ENCODE peak calls at places on chromosomes 13 and 19, in six cellular contexts. One of them, this sample, is unnamed.

GRCh38 chr19:19561946-19562664 is 24.0 kb downstream of the CILP2 start:
- DNase-seq in A673: no peak
- DNase-seq in stimulated activated CD8-positive, alpha-beta memory T cell treated with anti-CD3 and anti-CD28 coated beads, Interleukin-15, amount 100 ng/mL, for 1 hour: no peak
- DNase-seq in SHP77: no peak
- DNase-seq in DMS53: no peak
- DNase-seq in coronary artery: no peak
- DNase-seq in this sample: no peak

GRCh38 chr19:32178401-32178800 is 167.0 kb upstream of the ZNF507 start:
- DNase-seq in DMS53: no peak
- DNase-seq in coronary artery: peak
- DNase-seq in stimulated activated CD8-positive, alpha-beta memory T cell treated with anti-CD3 and anti-CD28 coated beads, Interleukin-15, amount 100 ng/mL, for 1 hour: no peak
- DNase-seq in SHP77: no peak
- DNase-seq in A673: no peak
- DNase-seq in this sample: no peak

GRCh38 chr13:100254002-100254401 is 165.1 kb downstream of the PCCA start:
- DNase-seq in stimulated activated CD8-positive, alpha-beta memory T cell treated with anti-CD3 and anti-CD28 coated beads, Interleukin-15, amount 100 ng/mL, for 1 hour: no peak
- DNase-seq in SHP77: no peak
- DNase-seq in A673: no peak
- DNase-seq in coronary artery: no peak
- DNase-seq in DMS53: no peak
- DNase-seq in this sample: no peak

GRCh38 chr19:18068395-18068794 is 18.3 kb downstream of the IL12RB1 start:
- DNase-seq in SHP77: no peak
- DNase-seq in DMS53: no peak
- DNase-seq in A673: no peak
- DNase-seq in stimulated activated CD8-positive, alpha-beta memory T cell treated with anti-CD3 and anti-CD28 coated beads, Interleukin-15, amount 100 ng/mL, for 1 hour: no peak
- DNase-seq in coronary artery: no peak
- DNase-seq in this sample: no peak

GRCh38 chr13:79901336-79901735 is 420.4 kb downstream of the NDFIP2 start:
- DNase-seq in SHP77: no peak
- DNase-seq in DMS53: no peak
- DNase-seq in coronary artery: no peak
- DNase-seq in A673: peak
- DNase-seq in stimulated activated CD8-positive, alpha-beta memory T cell treated with anti-CD3 and anti-CD28 coated beads, Interleukin-15, amount 100 ng/mL, for 1 hour: no peak
- DNase-seq in this sample: no peak

GRCh38 chr13:98988782-98989181 is 10.9 kb upstream of the DOCK9 start:
- DNase-seq in SHP77: no peak
- DNase-seq in A673: no peak
- DNase-seq in coronary artery: no peak
- DNase-seq in stimulated activated CD8-positive, alpha-beta memory T cell treated with anti-CD3 and anti-CD28 coated beads, Interleukin-15, amount 100 ng/mL, for 1 hour: no peak
- DNase-seq in DMS53: no peak
- DNase-seq in this sample: no peak

GRCh38 chr19:49104229-49104864 is 9.8 kb upstream of the LIN7B start:
- DNase-seq in DMS53: no peak
- DNase-seq in stimulated activated CD8-positive, alpha-beta memory T cell treated with anti-CD3 and anti-CD28 coated beads, Interleukin-15, amount 100 ng/mL, for 1 hour: no peak
- DNase-seq in coronary artery: no peak
- DNase-seq in SHP77: no peak
- DNase-seq in A673: no peak
- DNase-seq in this sample: no peak

GRCh38 chr19:31745731-31746130 is 396.5 kb upstream of the TSHZ3 start:
- DNase-seq in A673: no peak
- DNase-seq in stimulated activated CD8-positive, alpha-beta memory T cell treated with anti-CD3 and anti-CD28 coated beads, Interleukin-15, amount 100 ng/mL, for 1 hour: no peak
- DNase-seq in coronary artery: no peak
- DNase-seq in SHP77: no peak
- DNase-seq in DMS53: no peak
- DNase-seq in this sample: no peak

GRCh38 chr13:76610819-76611415 is 275.3 kb downstream of the KCTD12 start:
- DNase-seq in coronary artery: no peak
- DNase-seq in A673: no peak
- DNase-seq in SHP77: no peak
- DNase-seq in DMS53: no peak
- DNase-seq in stimulated activated CD8-positive, alpha-beta memory T cell treated with anti-CD3 and anti-CD28 coated beads, Interleukin-15, amount 100 ng/mL, for 1 hour: no peak
- DNase-seq in this sample: no peak

GRCh38 chr19:3513198-3514140 is 7.4 kb downstream of the FZR1 start:
- DNase-seq in DMS53: no peak
- DNase-seq in A673: no peak
- DNase-seq in coronary artery: no peak
- DNase-seq in SHP77: no peak
- DNase-seq in stimulated activated CD8-positive, alpha-beta memory T cell treated with anti-CD3 and anti-CD28 coated beads, Interleukin-15, amount 100 ng/mL, for 1 hour: no peak
- DNase-seq in this sample: no peak

GRCh38 chr13:48184260-48184659 is 48.7 kb upstream of the ITM2B start:
- DNase-seq in DMS53: no peak
- DNase-seq in SHP77: no peak
- DNase-seq in coronary artery: no peak
- DNase-seq in stimulated activated CD8-positive, alpha-beta memory T cell treated with anti-CD3 and anti-CD28 coated beads, Interleukin-15, amount 100 ng/mL, for 1 hour: no peak
- DNase-seq in A673: no peak
- DNase-seq in this sample: no peak

GRCh38 chr13:103140001-103140671 is 73.9 kb upstream of the SLC10A2 start:
- DNase-seq in coronary artery: no peak
- DNase-seq in stimulated activated CD8-positive, alpha-beta memory T cell treated with anti-CD3 and anti-CD28 coated beads, Interleukin-15, amount 100 ng/mL, for 1 hour: no peak
- DNase-seq in SHP77: peak
- DNase-seq in A673: peak
- DNase-seq in DMS53: peak
- DNase-seq in this sample: no peak

GRCh38 chr19:33064778-33065550 is at the start of gene RHPN2:
- DNase-seq in SHP77: no peak
- DNase-seq in stimulated activated CD8-positive, alpha-beta memory T cell treated with anti-CD3 and anti-CD28 coated beads, Interleukin-15, amount 100 ng/mL, for 1 hour: no peak
- DNase-seq in A673: peak
- DNase-seq in coronary artery: no peak
- DNase-seq in DMS53: peak
- DNase-seq in this sample: peak

GRCh38 chr19:6033744-6034264 is 55.9 kb upstream of the RANBP3 start:
- DNase-seq in A673: no peak
- DNase-seq in stimulated activated CD8-positive, alpha-beta memory T cell treated with anti-CD3 and anti-CD28 coated beads, Interleukin-15, amount 100 ng/mL, for 1 hour: no peak
- DNase-seq in SHP77: no peak
- DNase-seq in DMS53: no peak
- DNase-seq in coronary artery: peak
- DNase-seq in this sample: no peak

GRCh38 chr13:46348976-46349375 is 38.1 kb downstream of the RUBCNL start:
- DNase-seq in coronary artery: no peak
- DNase-seq in SHP77: no peak
- DNase-seq in stimulated activated CD8-positive, alpha-beta memory T cell treated with anti-CD3 and anti-CD28 coated beads, Interleukin-15, amount 100 ng/mL, for 1 hour: no peak
- DNase-seq in A673: peak
- DNase-seq in DMS53: no peak
- DNase-seq in this sample: no peak

GRCh38 chr13:48486362-48486761 is 46.5 kb downstream of the RCBTB2 start:
- DNase-seq in DMS53: no peak
- DNase-seq in stimulated activated CD8-positive, alpha-beta memory T cell treated with anti-CD3 and anti-CD28 coated beads, Interleukin-15, amount 100 ng/mL, for 1 hour: no peak
- DNase-seq in A673: no peak
- DNase-seq in SHP77: no peak
- DNase-seq in coronary artery: no peak
- DNase-seq in this sample: no peak

GRCh38 chr19:55467236-55468053 is 2.9 kb upstream of the C19orf85 start:
- DNase-seq in A673: no peak
- DNase-seq in DMS53: peak
- DNase-seq in SHP77: no peak
- DNase-seq in stimulated activated CD8-positive, alpha-beta memory T cell treated with anti-CD3 and anti-CD28 coated beads, Interleukin-15, amount 100 ng/mL, for 1 hour: peak
- DNase-seq in coronary artery: no peak
- DNase-seq in this sample: peak

GRCh38 chr13:48853381-48854102 is 122.2 kb upstream of the FNDC3A start:
- DNase-seq in coronary artery: no peak
- DNase-seq in A673: no peak
- DNase-seq in SHP77: no peak
- DNase-seq in DMS53: no peak
- DNase-seq in stimulated activated CD8-positive, alpha-beta memory T cell treated with anti-CD3 and anti-CD28 coated beads, Interleukin-15, amount 100 ng/mL, for 1 hour: no peak
- DNase-seq in this sample: no peak

GRCh38 chr19:5048091-5048726 is 79.3 kb downstream of the KDM4B start:
- DNase-seq in DMS53: peak
- DNase-seq in coronary artery: peak
- DNase-seq in SHP77: peak
- DNase-seq in stimulated activated CD8-positive, alpha-beta memory T cell treated with anti-CD3 and anti-CD28 coated beads, Interleukin-15, amount 100 ng/mL, for 1 hour: peak
- DNase-seq in A673: peak
- DNase-seq in this sample: peak

GRCh38 chr19:17915940-17916593 is 16.7 kb upstream of the CCDC124 start:
- DNase-seq in coronary artery: no peak
- DNase-seq in SHP77: no peak
- DNase-seq in DMS53: peak
- DNase-seq in A673: no peak
- DNase-seq in stimulated activated CD8-positive, alpha-beta memory T cell treated with anti-CD3 and anti-CD28 coated beads, Interleukin-15, amount 100 ng/mL, for 1 hour: no peak
- DNase-seq in this sample: no peak

GRCh38 chr19:41409288-41409687 is 11.7 kb downstream of the BCKDHA start:
- DNase-seq in DMS53: peak
- DNase-seq in coronary artery: no peak
- DNase-seq in stimulated activated CD8-positive, alpha-beta memory T cell treated with anti-CD3 and anti-CD28 coated beads, Interleukin-15, amount 100 ng/mL, for 1 hour: no peak
- DNase-seq in A673: no peak
- DNase-seq in SHP77: peak
- DNase-seq in this sample: no peak

GRCh38 chr19:6530385-6531162 is at the start of gene TNFSF9:
- DNase-seq in stimulated activated CD8-positive, alpha-beta memory T cell treated with anti-CD3 and anti-CD28 coated beads, Interleukin-15, amount 100 ng/mL, for 1 hour: peak
- DNase-seq in coronary artery: peak
- DNase-seq in SHP77: peak
- DNase-seq in DMS53: peak
- DNase-seq in A673: peak
- DNase-seq in this sample: peak

GRCh38 chr13:78256479-78256878 is 337.8 kb upstream of the EDNRB start:
- DNase-seq in A673: no peak
- DNase-seq in coronary artery: no peak
- DNase-seq in SHP77: no peak
- DNase-seq in stimulated activated CD8-positive, alpha-beta memory T cell treated with anti-CD3 and anti-CD28 coated beads, Interleukin-15, amount 100 ng/mL, for 1 hour: no peak
- DNase-seq in DMS53: no peak
- DNase-seq in this sample: no peak

GRCh38 chr19:55474269-55475265 is 1.9 kb upstream of the ZNF628 start:
- DNase-seq in DMS53: no peak
- DNase-seq in A673: no peak
- DNase-seq in stimulated activated CD8-positive, alpha-beta memory T cell treated with anti-CD3 and anti-CD28 coated beads, Interleukin-15, amount 100 ng/mL, for 1 hour: no peak
- DNase-seq in coronary artery: no peak
- DNase-seq in SHP77: no peak
- DNase-seq in this sample: no peak

GRCh38 chr19:19202707-19203011 is 555 bp downstream of the NR2C2AP start:
- DNase-seq in SHP77: no peak
- DNase-seq in A673: no peak
- DNase-seq in stimulated activated CD8-positive, alpha-beta memory T cell treated with anti-CD3 and anti-CD28 coated beads, Interleukin-15, amount 100 ng/mL, for 1 hour: no peak
- DNase-seq in coronary artery: no peak
- DNase-seq in DMS53: peak
- DNase-seq in this sample: no peak

This sample was measured in activated CD8-positive, alpha-beta memory T cell treated with anti-CD3 and anti-CD28 coated beads for 48 hours.